ENCODE peak calls at places on chromosomes 13 and 19, in five cellular contexts. J, Q, N, B and V are unnamed samples. For H3K4me1, the result is how much of the 10 kb centered on the place peaks cover.

GRCh38 chr13:73096173-73097117 is 37.6 kb downstream of the KLF5 start:
- DNase-seq in Q (peak), B (no peak), N (no peak), J (no peak), V (no peak)

GRCh38 chr19:2743099-2743498 is 3.3 kb upstream of the SLC39A3 start:
- DNase-seq in Q (no peak), B (no peak), J (no peak), N (no peak), V (no peak)

GRCh38 chr13:100203696-100204367 is 114.9 kb downstream of the PCCA start:
- DNase-seq in B (no peak), N (no peak), J (no peak), Q (peak), V (no peak)

GRCh38 chr19:13212759-13213330 is 62.6 kb downstream of the IER2 start:
- DNase-seq in J (peak), B (no peak), Q (peak), N (peak), V (peak)

GRCh38 chr13:19864018-19864338 is 529 bp upstream of the ZMYM5 start:
- DNase-seq in B (peak), N (no peak), Q (peak), J (peak), V (no peak)

GRCh38 chr13:47484564-47484963 is 516.5 kb downstream of the SUCLA2 start:
- DNase-seq in Q (peak), J (no peak), B (no peak), N (no peak), V (no peak)

GRCh38 chr19:38721977-38722773 is 22.1 kb downstream of the CAPN12 start:
- DNase-seq in N (no peak), B (no peak), Q (no peak), J (peak), V (peak)

GRCh38 chr19:15330801-15331418 is 1.4 kb downstream of the BRD4 start:
- DNase-seq in Q (peak), B (no peak), N (no peak), J (peak), V (no peak)

GRCh38 chr19:38538793-38539528 is 78.8 kb downstream of the MAP4K1 start:
- DNase-seq in N (no peak), B (no peak), Q (peak), J (no peak), V (no peak)

GRCh38 chr13:45243072-45243471 is 42.2 kb upstream of the KCTD4 start:
- DNase-seq in Q (no peak), B (no peak), N (no peak), J (no peak), V (no peak)

GRCh38 chr13:44169018-44169909 is 204.4 kb upstream of the SERP2 start:
- DNase-seq in J (no peak), B (no peak), Q (no peak), N (no peak), V (no peak)

GRCh38 chr19:1251233-1251502 is 2.8 kb downstream of the MIDN start:
- DNase-seq in B (peak), Q (peak), N (no peak), J (peak), V (no peak)

GRCh38 chr19:10797541-10798256 is 38.3 kb downstream of the TMED1 start:
- DNase-seq in B (no peak), J (no peak), Q (no peak), N (peak), V (no peak)

GRCh38 chr19:39380521-39381502 is 10.1 kb downstream of the PAF1 start:
- DNase-seq in B (no peak), N (no peak), J (no peak), Q (no peak), V (no peak)

GRCh38 chr13:59771272-59771671 is 392.5 kb downstream of the DIAPH3 start:
- DNase-seq in Q (no peak), N (no peak), J (no peak), B (no peak), V (no peak)

GRCh38 chr19:53864308-53864836 is 3.3 kb upstream of the MYADM start:
- DNase-seq in Q (no peak), B (no peak), J (peak), N (no peak), V (no peak)

GRCh38 chr19:51799998-51800848 is 5.3 kb downstream of the FPR3 start:
- DNase-seq in Q (peak), N (no peak), J (peak), B (peak), V (no peak)

GRCh38 chr13:32309812-32310706 is 5.1 kb downstream of the ZAR1L start:
- DNase-seq in Q (peak), J (peak), B (no peak), N (no peak), V (no peak)

GRCh38 chr19:10001899-10002298 is 8.4 kb downstream of the COL5A3 start:
- DNase-seq in N (no peak), J (peak), B (no peak), Q (no peak), V (no peak)

GRCh38 chr19:1106841-1107654 is 3.3 kb downstream of the GPX4 start:
- DNase-seq in J (no peak), B (no peak), Q (peak), N (no peak), V (no peak)

GRCh38 chr19:41939861-41940442 is 11.7 kb upstream of the ERFL start:
- DNase-seq in N (peak), J (peak), Q (no peak), B (no peak), V (no peak)

DNA sequence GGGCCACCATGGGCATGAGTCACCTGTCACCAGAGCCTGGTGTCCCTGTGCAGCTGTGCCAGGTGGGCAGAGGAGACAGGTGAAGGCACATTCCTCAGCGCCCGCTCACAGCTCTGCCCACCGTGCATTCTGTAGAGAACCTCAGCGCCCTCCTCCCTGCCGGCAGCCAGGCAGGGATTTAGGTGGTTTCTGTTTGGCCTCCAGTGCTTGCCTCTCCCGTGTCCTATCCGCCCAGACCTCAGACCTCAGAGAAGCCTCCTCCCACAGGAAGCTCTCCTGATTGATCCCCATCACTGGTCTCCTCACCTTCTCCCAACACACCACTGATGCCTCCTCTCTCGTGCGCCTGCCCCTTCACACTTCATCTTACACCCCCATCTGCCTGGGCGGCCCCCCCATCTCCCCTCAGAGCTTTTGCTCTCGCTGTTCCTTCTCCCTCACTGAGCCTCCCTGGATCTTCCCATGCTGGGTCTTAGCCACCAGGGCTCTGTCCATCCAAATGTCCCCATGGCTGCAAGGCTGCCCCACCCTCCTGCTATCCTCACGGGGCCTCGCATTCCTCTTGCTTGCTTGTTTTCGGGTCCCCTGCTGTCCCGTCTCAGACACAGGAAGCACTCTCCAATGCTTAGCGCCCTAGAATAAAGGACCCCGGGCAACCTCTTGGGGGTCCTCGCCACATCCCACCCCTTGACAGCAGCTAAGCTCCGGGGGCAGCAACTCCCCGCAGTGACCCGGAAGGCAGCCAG is 23.9 kb downstream of the SH3GL1 start:
- DNase-seq in Q (no peak), J (no peak), N (no peak), B (no peak), V (no peak)
- H3K27ac ChIP-seq in Q (peak), J (peak), N (peak), B (peak), V (peak)

GRCh38 chr13:37621811-37622361 is 23.3 kb upstream of the POSTN start:
- DNase-seq in J (peak), N (no peak), Q (peak), B (peak), V (no peak)
- H3K4me1 ChIP-seq in J (under half), N (under half), Q (under half), B (under half), V (under half)

GRCh38 chr13:67231481-67231940 is 1.4 kb upstream of the PCDH9 start:
- DNase-seq in J (no peak), N (no peak), Q (peak), B (no peak), V (no peak)
- H3K27ac ChIP-seq in J (peak), N (peak), Q (no peak), B (peak), V (peak)

DNA sequence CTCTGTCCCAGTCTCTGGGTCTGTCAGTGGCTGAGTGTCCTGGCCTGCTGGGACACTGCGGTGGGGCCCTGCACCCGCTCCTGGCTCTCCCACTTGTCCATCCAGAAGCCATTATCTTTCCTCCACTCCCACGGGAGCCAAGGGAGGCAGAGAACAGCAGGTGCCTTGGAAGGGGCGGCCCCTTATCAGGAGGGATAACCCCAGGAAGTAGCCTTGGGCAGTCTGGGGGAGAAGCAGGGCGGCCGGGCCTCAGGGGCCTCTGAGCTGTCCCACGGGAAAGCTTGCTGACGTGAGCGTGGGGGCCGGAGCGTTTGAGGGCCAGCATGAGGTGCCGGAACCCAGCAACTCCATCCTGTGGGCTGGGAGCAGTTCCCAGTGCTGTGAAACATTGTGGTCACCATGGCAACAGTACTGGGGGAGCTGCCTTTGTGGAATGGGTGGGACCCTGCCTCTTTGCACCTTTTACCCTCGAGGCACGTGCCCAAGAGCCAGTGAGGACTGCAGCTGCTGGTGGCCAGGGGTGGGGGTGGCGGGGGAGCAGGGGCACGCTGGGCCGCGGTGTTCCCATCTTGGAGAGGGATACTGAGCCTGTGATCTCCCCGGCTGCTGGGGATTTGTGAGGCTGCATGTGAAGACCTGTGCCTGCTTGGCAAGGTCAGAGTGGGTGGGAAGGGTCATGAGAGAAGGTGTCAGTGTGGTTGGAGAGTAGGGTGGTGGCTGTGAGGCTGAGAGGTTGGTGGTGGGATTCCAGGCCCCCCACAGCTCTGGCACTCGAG is 20.9 kb downstream of the KLHL26 start:
- DNase-seq in J (peak), B (peak), Q (peak), N (no peak), V (peak)
- H3K4me1 ChIP-seq in J (under half), B (half or more), Q (under half), N (under half), V (half or more)

GRCh38 chr13:56332671-56333070 is 808.0 kb upstream of the PRR20A start:
- DNase-seq in J (no peak), B (no peak), N (no peak), Q (no peak), V (no peak)
- H3K27ac ChIP-seq in J (no peak), B (no peak), N (no peak), Q (no peak), V (no peak)

GRCh38 chr13:110263906-110264305 is 43.1 kb downstream of the COL4A1 start:
- DNase-seq in J (no peak), N (no peak), Q (no peak), B (no peak), V (no peak)
- H3K4me1 ChIP-seq in J (under half), N (under half), Q (under half), B (half or more), V (under half)

DNA sequence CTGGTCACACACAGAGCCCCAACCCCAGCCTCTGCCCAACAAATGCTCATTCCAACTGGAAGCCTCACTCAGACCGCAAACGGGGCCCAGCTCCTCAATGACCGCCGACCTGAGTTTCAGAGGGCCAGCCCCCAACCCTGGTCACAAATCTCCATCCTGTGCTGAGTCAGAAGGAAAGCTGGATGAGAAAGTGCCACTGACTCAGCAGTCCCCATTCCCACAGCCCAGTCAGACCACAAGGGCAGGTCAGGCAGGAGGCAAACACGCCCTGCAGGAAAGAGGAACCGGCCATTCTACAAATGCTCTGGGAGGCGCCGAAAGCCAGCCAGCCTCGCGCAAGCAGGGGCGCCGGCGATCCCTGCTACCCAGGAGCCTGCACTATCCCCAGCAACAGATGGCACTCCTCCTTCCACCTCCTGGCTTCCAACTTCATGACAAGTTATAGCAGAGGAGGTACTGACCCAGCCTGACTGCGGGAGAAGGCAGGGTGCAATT is 14.1 kb upstream of the PRKD2 start:
- DNase-seq in J (no peak), Q (peak), B (peak), N (no peak), V (no peak)
- H3K27ac ChIP-seq in J (peak), Q (peak), B (no peak), N (no peak), V (no peak)

GRCh38 chr13:37001921-37002250 is 1.3 kb downstream of the EXOSC8 start:
- DNase-seq in Q (no peak), J (no peak), B (no peak), N (no peak), V (no peak)

GRCh38 chr13:36992362-36992761 is 6.8 kb downstream of the ALG5 start:
- DNase-seq in J (no peak), B (no peak), N (no peak), Q (no peak), V (no peak)

GRCh38 chr13:36998624-36999041 is 507 bp downstream of the ALG5 start:
- DNase-seq in B (peak), N (peak), J (peak), Q (peak), V (no peak)

GRCh38 chr13:36999054-36999927 is at the start of gene ALG5:
- DNase-seq in J (peak), N (peak), B (peak), Q (peak), V (peak)

DNA sequence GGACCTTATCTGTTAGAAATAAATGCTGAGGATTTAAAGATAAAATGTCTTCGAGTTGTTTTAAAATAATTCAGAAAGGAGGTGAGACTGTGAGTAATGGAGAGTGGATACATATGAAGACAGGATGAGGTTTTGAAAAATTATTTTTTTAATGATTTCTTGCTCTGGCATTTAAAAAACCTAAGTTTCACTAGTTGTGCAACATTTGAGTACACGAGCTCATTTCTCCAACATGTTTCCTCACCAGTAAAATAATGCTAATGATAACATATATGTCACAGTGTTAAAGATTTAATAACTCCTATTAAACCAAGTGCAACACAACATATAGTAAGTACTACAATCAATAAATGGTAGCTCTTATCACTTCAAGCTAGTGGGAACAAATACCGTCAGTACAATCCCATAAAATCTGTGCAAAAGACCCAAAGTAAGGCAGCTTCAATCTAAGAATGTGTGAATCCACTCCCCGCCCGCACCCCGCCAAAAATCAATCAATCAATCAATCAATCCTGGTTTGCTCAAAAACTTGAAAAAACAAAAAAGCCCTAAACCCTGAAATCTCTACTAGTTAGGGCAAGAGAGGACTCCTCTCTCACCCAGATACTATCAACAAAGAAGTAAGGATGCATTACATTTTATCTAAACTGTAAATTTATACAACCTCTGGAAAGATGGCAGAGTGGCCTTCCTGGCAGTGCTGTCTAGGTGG is 1.3 kb downstream of the ALG5 start:
- DNase-seq in J (no peak), N (no peak), Q (peak), B (no peak), V (no peak)
- H3K4me1 ChIP-seq in J (under half), N (under half), Q (under half), B (under half), V (half or more)

GRCh38 chr19:28403698-28404099 is 809.3 kb downstream of the UQCRFS1 start:
- DNase-seq in J (no peak), N (no peak), B (no peak), Q (no peak), V (no peak)
- H3K27ac ChIP-seq in J (no peak), N (no peak), B (no peak), Q (no peak), V (no peak)

GRCh38 chr19:5975388-5975728 is 2.6 kb downstream of the RANBP3 start:
- DNase-seq in N (no peak), B (no peak), Q (no peak), J (no peak), V (no peak)
- H3K4me1 ChIP-seq in N (under half), B (half or more), Q (under half), J (half or more), V (under half)